ENCODE peak calls at places on chromosomes 13 and 19, in four cellular contexts. One of them, this sample, is unnamed.

GRCh38 chr19:43337737-43338136 is 15.7 kb upstream of the CD177 start:
- DNase-seq in heart right ventricle: no peak
- DNase-seq in IMR-90: no peak
- DNase-seq in neural progenitor cell: no peak
- DNase-seq in this sample: no peak

GRCh38 chr19:51693246-51693645 is at the start of gene SPACA6:
- DNase-seq in heart right ventricle: no peak
- DNase-seq in neural progenitor cell: no peak
- DNase-seq in IMR-90: no peak
- DNase-seq in this sample: no peak

GRCh38 chr19:16441661-16442071 is 30.1 kb downstream of the EPS15L1 start:
- DNase-seq in neural progenitor cell: peak; percentile 77
- DNase-seq in heart right ventricle: no peak
- DNase-seq in IMR-90: no peak
- DNase-seq in this sample: no peak

GRCh38 chr19:10543059-10543419 is 665 bp upstream of the ATG4D start:
- DNase-seq in neural progenitor cell: peak; percentile 12
- DNase-seq in heart right ventricle: no peak
- DNase-seq in IMR-90: no peak
- DNase-seq in this sample: no peak

GRCh38 chr13:99614465-99614885 is 113.2 kb downstream of the TM9SF2 start:
- DNase-seq in neural progenitor cell: no peak
- DNase-seq in IMR-90: no peak
- DNase-seq in heart right ventricle: no peak
- DNase-seq in this sample: peak; percentile 45

GRCh38 chr19:30590596-30591229 is 218.5 kb downstream of the ZNF536 start:
- DNase-seq in heart right ventricle: no peak
- DNase-seq in neural progenitor cell: no peak
- DNase-seq in IMR-90: no peak
- DNase-seq in this sample: no peak

GRCh38 chr13:24680258-24680920 is at the start of gene ATP12A:
- DNase-seq in neural progenitor cell: peak; percentile 81
- DNase-seq in IMR-90: no peak
- DNase-seq in heart right ventricle: no peak
- DNase-seq in this sample: no peak

GRCh38 chr13:80050252-80050651 is 290.7 kb downstream of the SPRY2 start:
- DNase-seq in IMR-90: peak; percentile 16
- DNase-seq in neural progenitor cell: no peak
- DNase-seq in heart right ventricle: no peak
- DNase-seq in this sample: no peak

GRCh38 chr19:3575260-3575741 is 2.6 kb downstream of the HMG20B start:
- DNase-seq in IMR-90: peak; percentile 16
- DNase-seq in neural progenitor cell: peak; percentile 59
- DNase-seq in heart right ventricle: no peak
- DNase-seq in this sample: no peak

GRCh38 chr13:46403851-46404731 is 17.0 kb upstream of the RUBCNL start:
- DNase-seq in neural progenitor cell: no peak
- DNase-seq in IMR-90: no peak
- DNase-seq in heart right ventricle: no peak
- DNase-seq in this sample: no peak

GRCh38 chr19:33279430-33280350 is 22.6 kb downstream of the CEBPA start:
- DNase-seq in IMR-90: no peak
- DNase-seq in heart right ventricle: no peak
- DNase-seq in neural progenitor cell: no peak
- DNase-seq in this sample: no peak

GRCh38 chr13:101930331-101930730 is 471.5 kb downstream of the FGF14 start:
- DNase-seq in IMR-90: peak; percentile 12
- DNase-seq in heart right ventricle: no peak
- DNase-seq in neural progenitor cell: no peak
- DNase-seq in this sample: no peak

GRCh38 chr19:52748336-52748950 is 13.6 kb upstream of the ZNF611 start:
- DNase-seq in heart right ventricle: no peak
- DNase-seq in IMR-90: peak; percentile 57
- DNase-seq in neural progenitor cell: peak; percentile 73
- DNase-seq in this sample: peak; percentile 9

GRCh38 chr19:9073806-9074205 is 13.1 kb upstream of the OR1M1 start:
- DNase-seq in neural progenitor cell: no peak
- DNase-seq in IMR-90: no peak
- DNase-seq in heart right ventricle: no peak
- DNase-seq in this sample: no peak

GRCh38 chr19:41399091-41399490 is 1.5 kb downstream of the BCKDHA start:
- DNase-seq in heart right ventricle: no peak
- DNase-seq in IMR-90: no peak
- DNase-seq in neural progenitor cell: no peak
- DNase-seq in this sample: no peak

GRCh38 chr13:76745246-76746200 is 140.7 kb downstream of the KCTD12 start:
- DNase-seq in neural progenitor cell: no peak
- DNase-seq in IMR-90: no peak
- DNase-seq in heart right ventricle: no peak
- DNase-seq in this sample: no peak

GRCh38 chr19:31772915-31773314 is 423.7 kb upstream of the TSHZ3 start:
- DNase-seq in IMR-90: no peak
- DNase-seq in heart right ventricle: no peak
- DNase-seq in neural progenitor cell: no peak
- DNase-seq in this sample: no peak

GRCh38 chr13:100650321-100650720 is 24.3 kb downstream of the TMTC4 start:
- DNase-seq in heart right ventricle: no peak
- DNase-seq in IMR-90: no peak
- DNase-seq in neural progenitor cell: no peak
- DNase-seq in this sample: no peak

GRCh38 chr19:5503598-5503997 is 48.4 kb downstream of the ZNRF4 start:
- DNase-seq in neural progenitor cell: no peak
- DNase-seq in IMR-90: no peak
- DNase-seq in heart right ventricle: no peak
- DNase-seq in this sample: no peak

GRCh38 chr19:14477417-14478112 is 2.4 kb upstream of the PTGER1 start:
- DNase-seq in IMR-90: no peak
- DNase-seq in heart right ventricle: peak; percentile 44
- DNase-seq in neural progenitor cell: no peak
- DNase-seq in this sample: no peak

GRCh38 chr19:49913720-49914119 is 15.3 kb upstream of the ATF5 start:
- DNase-seq in IMR-90: no peak
- DNase-seq in heart right ventricle: no peak
- DNase-seq in neural progenitor cell: no peak
- DNase-seq in this sample: no peak

GRCh38 chr13:95954266-95954665 is 98.9 kb downstream of the UGGT2 start:
- DNase-seq in heart right ventricle: no peak
- DNase-seq in IMR-90: no peak
- DNase-seq in neural progenitor cell: peak; percentile 3
- DNase-seq in this sample: no peak

GRCh38 chr19:1684573-1684912 is 32.1 kb upstream of the TCF3 start:
- DNase-seq in heart right ventricle: no peak
- DNase-seq in IMR-90: no peak
- DNase-seq in neural progenitor cell: no peak
- DNase-seq in this sample: no peak

GRCh38 chr13:29934531-29935308 is 84.3 kb upstream of the UBL3 start:
- DNase-seq in neural progenitor cell: no peak
- DNase-seq in heart right ventricle: no peak
- DNase-seq in IMR-90: no peak
- DNase-seq in this sample: peak; percentile 45

GRCh38 chr13:29935309-29935981 is 85.0 kb upstream of the UBL3 start:
- DNase-seq in heart right ventricle: no peak
- DNase-seq in neural progenitor cell: no peak
- DNase-seq in IMR-90: no peak
- DNase-seq in this sample: peak; percentile 63

GRCh38 chr13:29937379-29937778 is 87.0 kb upstream of the UBL3 start:
- DNase-seq in neural progenitor cell: no peak
- DNase-seq in IMR-90: no peak
- DNase-seq in heart right ventricle: no peak
- DNase-seq in this sample: no peak

GRCh38 chr13:29936961-29937360 is 86.5 kb upstream of the UBL3 start:
- DNase-seq in neural progenitor cell: no peak
- DNase-seq in heart right ventricle: no peak
- DNase-seq in IMR-90: no peak
- DNase-seq in this sample: no peak

GRCh38 chr13:29936051-29936813 is 85.8 kb upstream of the UBL3 start:
- DNase-seq in heart right ventricle: no peak
- DNase-seq in neural progenitor cell: no peak
- DNase-seq in IMR-90: no peak
- DNase-seq in this sample: peak; percentile 64
- H3K27ac ChIP-seq in heart right ventricle: no peak overlapping the region
- H3K27ac ChIP-seq in neural progenitor cell: no peak overlapping the region
- H3K27ac ChIP-seq in IMR-90: no peak overlapping the region
- H3K27ac ChIP-seq in this sample: no peak overlapping the region

GRCh38 chr19:389935-390289 is 19.0 kb downstream of the C2CD4C start:
- DNase-seq in heart right ventricle: no peak
- DNase-seq in neural progenitor cell: no peak
- DNase-seq in IMR-90: no peak
- DNase-seq in this sample: no peak
- H3K9me3 ChIP-seq in heart right ventricle: no peaks in the 10 kb centered on the region
- H3K9me3 ChIP-seq in neural progenitor cell: no peaks in the 10 kb centered on the region
- H3K9me3 ChIP-seq in IMR-90: peaks cover 7% of the 10 kb centered on the region
- H3K9me3 ChIP-seq in this sample: no peaks in the 10 kb centered on the region

DNA sequence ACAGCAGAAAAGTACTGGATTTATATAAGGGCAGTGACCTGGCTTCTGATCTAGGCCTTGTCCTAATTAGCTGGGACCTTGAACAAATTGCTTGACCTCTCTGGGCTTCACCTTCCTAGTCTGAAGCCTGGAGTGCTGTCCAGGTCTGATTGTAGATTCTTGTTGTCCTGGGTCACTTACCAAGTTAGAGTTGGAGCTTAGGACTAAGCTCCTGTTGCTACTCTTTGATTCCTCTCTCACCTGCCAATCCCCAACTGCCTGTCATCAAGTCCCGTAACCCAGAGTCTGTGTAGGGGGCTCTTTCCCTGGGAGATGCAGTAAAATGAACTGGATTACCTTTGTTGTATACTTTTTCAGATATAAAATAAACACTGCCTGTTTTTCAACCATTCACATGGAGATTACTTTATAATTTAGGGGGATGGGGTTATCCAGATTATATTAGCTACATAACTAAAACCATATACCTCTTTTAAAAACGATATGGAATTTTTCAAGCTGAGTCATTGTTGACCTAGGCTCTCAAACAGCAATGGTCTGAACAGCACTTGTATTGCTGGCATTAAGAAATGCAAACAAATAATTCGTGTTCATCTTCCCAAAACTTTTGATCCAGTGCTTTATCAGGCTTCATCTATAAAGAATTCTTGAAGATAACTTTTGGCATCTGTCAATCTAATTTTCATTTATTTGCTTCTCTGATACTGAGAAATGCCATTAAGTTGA is 5.8 kb downstream of the ARHGAP35 start:
- DNase-seq in heart right ventricle: no peak
- DNase-seq in neural progenitor cell: no peak
- DNase-seq in IMR-90: no peak
- DNase-seq in this sample: no peak
- H3K27ac ChIP-seq in heart right ventricle: peak overlapping the region; percentile 45
- H3K27ac ChIP-seq in neural progenitor cell: no peak overlapping the region
- H3K27ac ChIP-seq in IMR-90: no peak overlapping the region
- H3K27ac ChIP-seq in this sample: no peak overlapping the region

GRCh38 chr13:58059624-58060023 is 428.1 kb downstream of the PCDH17 start:
- DNase-seq in IMR-90: no peak
- DNase-seq in neural progenitor cell: no peak
- DNase-seq in heart right ventricle: no peak
- DNase-seq in this sample: no peak
- H3K9me3 ChIP-seq in IMR-90: no peaks in the 10 kb centered on the region
- H3K9me3 ChIP-seq in neural progenitor cell: no peaks in the 10 kb centered on the region
- H3K9me3 ChIP-seq in heart right ventricle: no peaks in the 10 kb centered on the region
- H3K9me3 ChIP-seq in this sample: no peaks in the 10 kb centered on the region

GRCh38 chr19:56973713-56974553 is 133.4 kb upstream of the PEG3 start:
- DNase-seq in neural progenitor cell: no peak
- DNase-seq in IMR-90: no peak
- DNase-seq in heart right ventricle: no peak
- DNase-seq in this sample: no peak

GRCh38 chr19:56972291-56972914 is 131.9 kb upstream of the PEG3 start:
- DNase-seq in neural progenitor cell: no peak
- DNase-seq in heart right ventricle: no peak
- DNase-seq in IMR-90: no peak
- DNase-seq in this sample: no peak

GRCh38 chr19:56969726-56970125 is 129.2 kb upstream of the PEG3 start:
- DNase-seq in neural progenitor cell: no peak
- DNase-seq in heart right ventricle: no peak
- DNase-seq in IMR-90: no peak
- DNase-seq in this sample: no peak

GRCh38 chr19:56974554-56975207 is 134.2 kb upstream of the PEG3 start:
- DNase-seq in neural progenitor cell: no peak
- DNase-seq in heart right ventricle: no peak
- DNase-seq in IMR-90: no peak
- DNase-seq in this sample: no peak

DNA sequence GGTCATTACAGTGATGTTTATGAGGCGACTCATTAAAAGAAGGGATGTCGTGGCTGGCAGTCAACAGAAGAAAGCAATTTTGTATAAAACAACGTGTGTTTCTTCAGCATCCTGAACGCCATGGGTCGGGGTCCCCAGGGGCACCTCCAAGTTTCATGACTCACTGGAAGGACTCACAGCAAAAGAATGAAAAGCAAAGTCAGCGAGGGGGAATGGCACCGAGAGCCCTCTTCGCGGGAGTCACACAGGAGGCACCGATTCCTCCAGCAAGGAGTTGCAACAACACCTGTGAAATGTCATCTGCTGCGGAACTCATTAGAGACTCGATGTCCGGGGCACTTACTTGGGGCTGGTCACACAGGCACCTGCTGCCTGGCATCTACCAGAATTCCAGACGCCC is 130.7 kb upstream of the PEG3 start:
- DNase-seq in neural progenitor cell: no peak
- DNase-seq in IMR-90: no peak
- DNase-seq in heart right ventricle: no peak
- DNase-seq in this sample: no peak
- H3K27ac ChIP-seq in neural progenitor cell: no peak overlapping the region
- H3K27ac ChIP-seq in IMR-90: no peak overlapping the region
- H3K27ac ChIP-seq in heart right ventricle: no peak overlapping the region
- H3K27ac ChIP-seq in this sample: no peak overlapping the region

GRCh38 chr13:110102053-110102452 is 204.9 kb downstream of the COL4A1 start:
- DNase-seq in IMR-90: no peak
- DNase-seq in heart right ventricle: no peak
- DNase-seq in neural progenitor cell: no peak
- DNase-seq in this sample: no peak
- H3K9me3 ChIP-seq in IMR-90: peaks cover 7% of the 10 kb centered on the region
- H3K9me3 ChIP-seq in heart right ventricle: peaks cover 32% of the 10 kb centered on the region
- H3K9me3 ChIP-seq in neural progenitor cell: peaks cover 3% of the 10 kb centered on the region
- H3K9me3 ChIP-seq in this sample: no peaks in the 10 kb centered on the region

DNA sequence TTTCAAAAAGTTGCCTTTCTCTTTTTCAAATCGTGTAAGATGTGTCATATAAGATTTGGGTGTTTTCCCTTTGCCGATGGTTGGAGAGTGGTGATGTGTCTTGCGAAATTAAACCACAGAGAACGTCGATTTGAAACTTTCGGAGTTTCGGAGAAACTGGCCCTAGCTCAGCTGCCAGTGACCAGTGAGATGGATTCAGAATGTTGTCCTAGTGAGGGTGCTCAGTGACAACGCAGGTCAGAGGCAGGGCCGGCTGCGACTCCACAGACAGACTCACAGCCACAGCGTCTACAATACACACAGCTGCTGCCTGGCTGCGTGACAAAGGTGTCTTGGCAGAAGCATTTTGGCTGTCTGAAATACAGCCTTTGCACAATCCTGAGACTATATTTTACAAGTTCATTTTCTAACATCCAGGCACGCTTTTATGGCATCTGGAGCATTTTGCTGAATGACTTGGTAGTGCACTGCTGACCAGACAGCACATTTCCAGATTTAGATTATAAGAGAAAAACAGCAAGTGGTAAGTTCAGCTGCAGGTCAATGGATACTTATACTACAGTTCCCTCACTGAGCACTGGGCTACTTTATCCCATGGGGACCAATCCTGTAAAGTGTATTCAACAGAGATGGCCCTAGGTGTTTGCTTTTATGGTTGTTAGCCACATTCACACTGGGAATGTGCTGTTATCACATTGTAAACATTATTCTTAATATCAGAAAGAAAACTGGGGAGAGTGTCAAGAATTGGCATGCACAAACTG is 207.5 kb downstream of the KCNRG start:
- DNase-seq in neural progenitor cell: no peak
- DNase-seq in heart right ventricle: peak; percentile 76
- DNase-seq in IMR-90: peak; percentile 68
- DNase-seq in this sample: no peak
- H3K27ac ChIP-seq in neural progenitor cell: no peak overlapping the region
- H3K27ac ChIP-seq in heart right ventricle: no peak overlapping the region
- H3K27ac ChIP-seq in IMR-90: peak overlapping the region; percentile 69
- H3K27ac ChIP-seq in this sample: no peak overlapping the region

This sample was measured in small intestine.